ENCODE peak calls at places on chromosomes 12 and 14, in four cellular contexts. U is C1 segment of cervical spinal cord, M is EL, G is activated gamma-delta T cell. T is an unnamed sample.

GRCh38 chr12:124327362-124328043 is 32.6 kb downstream of the RFLNA start:
- DNase-seq in U (no peak), M (no peak), G (no peak), T (no peak)

GRCh38 chr12:52231305-52232232 is 1.5 kb upstream of the KRT7 start:
- DNase-seq in M (no peak), G (no peak), U (no peak), T (no peak)

GRCh38 chr12:27333311-27334009 is 824 bp downstream of the BMAL2 start:
- DNase-seq in G (peak; percentile 18), U (no peak), M (peak; percentile 42), T (no peak)

GRCh38 chr14:91985521-91986255 is 38.2 kb upstream of the FBLN5 start:
- DNase-seq in U (no peak), M (peak; percentile 11), G (no peak), T (no peak)

GRCh38 chr12:124517260-124518050 is 50.0 kb downstream of the NCOR2 start:
- DNase-seq in M (peak; percentile 37), G (no peak), U (peak; percentile 65), T (no peak)

GRCh38 chr14:76486251-76486743 is 110.4 kb downstream of the ESRRB start:
- DNase-seq in G (no peak), U (no peak), M (no peak), T (no peak)

GRCh38 chr12:113299619-113300237 is 35.2 kb downstream of the SLC8B1 start:
- DNase-seq in G (no peak), M (peak; percentile 87), U (no peak), T (no peak)

GRCh38 chr12:116065561-116065960 is 211.9 kb downstream of the MED13L start:
- DNase-seq in U (no peak), M (no peak), G (no peak), T (no peak)

GRCh38 chr14:93173943-93174395 is 10.7 kb downstream of the MOAP1 start:
- DNase-seq in G (no peak), M (no peak), U (no peak), T (no peak)

GRCh38 chr14:69045857-69046351 is 66.8 kb upstream of the ACTN1 start:
- DNase-seq in U (no peak), G (no peak), M (no peak), T (no peak)

GRCh38 chr14:23414906-23415820 is 7.1 kb upstream of the MYH6 start:
- DNase-seq in M (no peak), G (no peak), U (no peak), T (no peak)

GRCh38 chr12:41905703-41906297 is 238.9 kb downstream of the GXYLT1 start:
- DNase-seq in G (no peak), U (no peak), M (no peak), T (no peak)

GRCh38 chr12:25728196-25728595 is 175.1 kb upstream of the LMNTD1 start:
- DNase-seq in G (no peak), U (no peak), M (no peak), T (no peak)

T was measured in cortex of kidney.